ENCODE peak calls at places on chromosomes 2 and 18, in ten cellular contexts. Y, U, T, I, Q, N, X, V, C and D are unnamed samples.

GRCh38 chr2:235049719-235050118 is 97.9 kb downstream of the SH3BP4 start:
- DNase-seq in U (no peak), C (no peak), Y (no peak), N (no peak), T (no peak), I (no peak), Q (no peak), X (no peak), V (no peak), D (peak)

GRCh38 chr2:56464613-56465012 is 280.8 kb downstream of the CCDC85A start:
- DNase-seq in Y (no peak), U (no peak), X (no peak), T (no peak), V (no peak), Q (no peak), N (no peak), C (no peak), I (no peak), D (no peak)

GRCh38 chr2:216754812-216755211 is 59.5 kb upstream of the IGFBP5 start:
- DNase-seq in V (no peak), T (no peak), X (no peak), U (no peak), Y (no peak), C (no peak), I (no peak), N (no peak), Q (no peak), D (no peak)

GRCh38 chr18:80246656-80247402 is 485 bp downstream of the PARD6G start:
- DNase-seq in T (peak), U (no peak), Y (no peak), V (peak), C (no peak), I (no peak), N (no peak), X (peak), Q (no peak), D (no peak)

GRCh38 chr2:50335852-50336251 is 696.1 kb downstream of the NRXN1 start:
- DNase-seq in Y (no peak), X (no peak), Q (no peak), I (no peak), N (no peak), T (no peak), V (no peak), U (no peak), C (no peak), D (no peak)

GRCh38 chr2:58039170-58039611 is 7.4 kb upstream of the VRK2 start:
- DNase-seq in Q (no peak), X (no peak), C (no peak), N (no peak), U (peak), Y (peak), I (no peak), T (no peak), V (no peak), D (no peak)

GRCh38 chr2:3487432-3487831 is 31.9 kb downstream of the ADI1 start:
- DNase-seq in C (no peak), N (no peak), U (no peak), V (peak), Y (no peak), T (no peak), Q (no peak), X (no peak), I (no peak), D (peak)

GRCh38 chr2:187525164-187525900 is 28.9 kb downstream of the TFPI start:
- DNase-seq in Y (no peak), N (no peak), C (no peak), X (no peak), T (no peak), Q (no peak), U (no peak), V (no peak), I (no peak), D (no peak)

GRCh38 chr2:37361994-37362698 is 17.7 kb downstream of the QPCT start:
- DNase-seq in N (no peak), I (no peak), U (no peak), Q (no peak), V (no peak), X (no peak), C (no peak), T (no peak), Y (no peak), D (no peak)

GRCh38 chr2:23694058-23695045 is 232.6 kb downstream of the ATAD2B start:
- DNase-seq in N (no peak), Y (no peak), Q (no peak), V (no peak), X (no peak), I (no peak), U (no peak), C (no peak), T (no peak), D (no peak)

GRCh38 chr2:156437876-156438410 is 1.8 kb downstream of the GPD2 start:
- DNase-seq in C (no peak), N (no peak), Q (no peak), U (no peak), X (no peak), T (no peak), V (no peak), I (no peak), Y (no peak), D (no peak)

GRCh38 chr2:83594261-83594660 is 864.8 kb downstream of the SUCLG1 start:
- DNase-seq in Y (no peak), I (no peak), V (no peak), U (no peak), C (no peak), T (no peak), N (no peak), X (no peak), Q (no peak), D (no peak)

GRCh38 chr2:138276367-138276766 is 225.2 kb upstream of the SPOPL start:
- DNase-seq in C (no peak), I (no peak), Q (no peak), X (no peak), Y (no peak), N (no peak), V (peak), T (no peak), U (no peak), D (no peak)

GRCh38 chr2:16255120-16255519 is 314.8 kb downstream of the MYCN start:
- DNase-seq in X (no peak), U (no peak), Q (no peak), T (no peak), C (no peak), V (no peak), Y (no peak), N (no peak), I (no peak), D (no peak)

GRCh38 chr2:198072655-198073054 is 268.3 kb downstream of the PLCL1 start:
- DNase-seq in Y (no peak), T (no peak), U (no peak), N (no peak), Q (no peak), I (no peak), V (no peak), C (no peak), X (no peak), D (no peak)

GRCh38 chr2:74959106-74959751 is 786 bp downstream of the POLE4 start:
- DNase-seq in X (peak), T (no peak), C (no peak), N (no peak), U (no peak), Y (no peak), I (no peak), Q (no peak), V (no peak), D (peak)

GRCh38 chr2:20629581-20630291 is 21.2 kb downstream of the HS1BP3 start:
- DNase-seq in C (no peak), V (no peak), Q (no peak), U (no peak), Y (no peak), X (peak), N (no peak), I (no peak), T (no peak), D (peak)

GRCh38 chr18:45276878-45277277 is 338.4 kb upstream of the SLC14A2 start:
- DNase-seq in X (no peak), Y (no peak), U (no peak), I (no peak), Q (no peak), C (no peak), N (no peak), V (no peak), T (no peak), D (no peak)

GRCh38 chr2:27720004-27720551 is 51.4 kb upstream of the MRPL33 start:
- DNase-seq in U (no peak), C (peak), T (no peak), N (peak), I (peak), V (no peak), Y (peak), Q (no peak), X (peak), D (no peak)

GRCh38 chr2:143717053-143717452 is 587.8 kb downstream of the ARHGAP15 start:
- DNase-seq in C (no peak), N (no peak), I (no peak), Q (no peak), X (no peak), U (no peak), V (no peak), Y (no peak), T (no peak), D (no peak)

GRCh38 chr2:62465741-62466500 is 40.1 kb downstream of the TMEM17 start:
- DNase-seq in Y (no peak), Q (no peak), T (no peak), C (no peak), N (no peak), U (no peak), V (no peak), I (no peak), X (no peak), D (no peak)

GRCh38 chr2:112187805-112188596 is 49.8 kb downstream of the FBLN7 start:
- DNase-seq in N (no peak), C (no peak), I (peak), T (no peak), V (no peak), U (no peak), X (no peak), Y (no peak), Q (peak), D (no peak)

GRCh38 chr2:216315817-216316603 is 56.3 kb downstream of the MARCHF4 start:
- DNase-seq in N (peak), Y (no peak), V (peak), C (peak), U (no peak), T (no peak), X (no peak), Q (no peak), I (no peak), D (no peak)

GRCh38 chr2:1590611-1591460 is 153.5 kb downstream of the PXDN start:
- DNase-seq in C (no peak), Y (no peak), N (no peak), T (no peak), U (no peak), X (peak), Q (no peak), V (peak), I (no peak), D (no peak)

GRCh38 chr2:226559536-226559935 is 240.1 kb downstream of the IRS1 start:
- DNase-seq in V (no peak), U (no peak), T (no peak), N (no peak), X (no peak), Y (no peak), C (no peak), I (no peak), Q (no peak), D (no peak)

GRCh38 chr2:219249203-219249980 is 3.7 kb upstream of the TUBA4B start:
- DNase-seq in Y (peak), V (peak), T (no peak), Q (no peak), C (no peak), N (peak), U (peak), X (peak), I (no peak), D (peak)

GRCh38 chr2:188765522-188765921 is 208.7 kb upstream of the COL3A1 start:
- DNase-seq in X (no peak), Q (no peak), N (no peak), V (peak), T (peak), U (no peak), Y (peak), I (no peak), C (no peak), D (no peak)

GRCh38 chr2:39234754-39235153 is 9.0 kb downstream of the CDKL4 start:
- DNase-seq in N (no peak), X (no peak), C (no peak), U (no peak), I (no peak), V (no peak), Q (no peak), T (no peak), Y (no peak), D (no peak)

GRCh38 chr2:30541680-30542079 is 94.6 kb downstream of the LCLAT1 start:
- DNase-seq in U (no peak), I (no peak), Q (no peak), X (no peak), T (no peak), Y (no peak), C (no peak), N (no peak), V (no peak), D (no peak)

GRCh38 chr2:9069496-9069991 is 66.1 kb upstream of the MBOAT2 start:
- DNase-seq in Y (no peak), U (no peak), T (no peak), V (no peak), N (no peak), C (no peak), X (no peak), Q (no peak), I (no peak), D (no peak)

GRCh38 chr2:84873350-84873749 is 7.5 kb downstream of the TRABD2A start:
- DNase-seq in Y (no peak), C (no peak), X (no peak), V (no peak), N (no peak), I (no peak), Q (no peak), U (no peak), T (no peak), D (no peak)